ENCODE peak calls at places on chromosome 2, in ten cellular contexts. M is T-cell, U is mucosa of descending colon, L is epithelial cell of esophagus, Q is astrocyte of the hippocampus, T is WTC11, O is neural crest cell, I is upper lobe of left lung, N is NCI-H524, P is sciatic nerve. Y is an unnamed sample.

GRCh38 chr2:65043001-65043400 is 13.2 kb upstream of the CEP68 start:
- DNase-seq in M (no peak), U (no peak), L (no peak), Q (no peak), T (no peak), O (no peak), I (no peak), N (no peak), P (no peak), Y (no peak)

GRCh38 chr2:37425408-37425807 is 81.0 kb downstream of the QPCT start:
- DNase-seq in M (no peak), U (no peak), L (no peak), Q (no peak), T (no peak), O (no peak), I (no peak), N (no peak), P (no peak), Y (no peak)

GRCh38 chr2:63741884-63742583 is 99.7 kb upstream of the UGP2 start:
- DNase-seq in M (no peak), U (no peak), L (peak), Q (no peak), T (no peak), O (no peak), I (no peak), N (no peak), P (no peak), Y (no peak)

GRCh38 chr2:77185052-77185451 is 337.1 kb downstream of the LRRTM4 start:
- DNase-seq in M (no peak), U (no peak), L (no peak), Q (no peak), T (no peak), O (no peak), I (no peak), N (no peak), P (no peak), Y (no peak)

GRCh38 chr2:237438082-237438925 is 24.3 kb upstream of the COL6A3 start:
- DNase-seq in M (no peak), U (no peak), L (peak), Q (no peak), T (peak), O (no peak), I (no peak), N (no peak), P (no peak), Y (no peak)

GRCh38 chr2:216792222-216793001 is 67.5 kb downstream of the TNP1 start:
- DNase-seq in M (no peak), U (peak), L (peak), Q (peak), T (no peak), O (no peak), I (no peak), N (no peak), P (no peak), Y (peak)

GRCh38 chr2:105431367-105432088 is 32.7 kb upstream of the FHL2 start:
- DNase-seq in M (no peak), U (no peak), L (no peak), Q (peak), T (no peak), O (no peak), I (no peak), N (no peak), P (peak), Y (peak)

GRCh38 chr2:145184741-145185671 is 665.1 kb upstream of the ZEB2 start:
- DNase-seq in M (no peak), U (no peak), L (peak), Q (no peak), T (no peak), O (no peak), I (no peak), N (no peak), P (no peak), Y (no peak)

GRCh38 chr2:240293865-240294461 is 141.5 kb upstream of the GPC1 start:
- DNase-seq in M (no peak), U (no peak), L (no peak), Q (no peak), T (no peak), O (no peak), I (no peak), N (peak), P (no peak), Y (no peak)

GRCh38 chr2:47452761-47453160 is 49.8 kb downstream of the MSH2 start:
- DNase-seq in M (no peak), U (no peak), L (no peak), Q (no peak), T (no peak), O (no peak), I (no peak), N (no peak), P (no peak), Y (no peak)

GRCh38 chr2:16123421-16123820 is 183.1 kb downstream of the MYCN start:
- DNase-seq in M (no peak), U (no peak), L (no peak), Q (no peak), T (no peak), O (no peak), I (no peak), N (no peak), P (no peak), Y (no peak)

Y was measured in Right ventricle myocardium inferior.